ENCODE peak calls at places on chromosomes 11 and 22, in seven cellular contexts. W is neuronal stem cell, H is IMR-90, Y is H1, T is H9, Q is mesenchymal stem cell, J is trophoblast cell. E is an unnamed sample.

GRCh38 chr11:123797065-123797940 is 8.8 kb downstream of the OR6M1 start:
- DNase-seq in J (no peak), T (no peak), H (no peak), W (no peak), Q (no peak), Y (no peak), E (no peak)

GRCh38 chr11:67373916-67374570 is 645 bp upstream of the CLCF1 start:
- DNase-seq in Y (peak; percentile 78), W (peak; percentile 74), T (peak; percentile 85), Q (peak; percentile 96), H (peak; percentile 96), J (peak; percentile 96), E (peak; percentile 97)

GRCh38 chr22:38222797-38223119 is 21.0 kb downstream of the MAFF start:
- DNase-seq in T (no peak), H (no peak), Y (no peak), Q (no peak), W (no peak), J (no peak), E (no peak)

GRCh38 chr22:39908737-39909136 is 7.9 kb downstream of the GRAP2 start:
- DNase-seq in J (no peak), T (no peak), Q (peak; percentile 12), Y (no peak), W (no peak), H (peak; percentile 8), E (no peak)

GRCh38 chr11:97574976-97575665 is 1185.3 kb downstream of the JRKL start:
- DNase-seq in J (no peak), T (no peak), H (no peak), W (no peak), Y (no peak), Q (no peak), E (no peak)

GRCh38 chr11:77559686-77560425 is 29.9 kb upstream of the AQP11 start:
- DNase-seq in Y (no peak), T (no peak), H (peak; percentile 93), W (no peak), Q (peak; percentile 72), J (peak; percentile 43), E (no peak)

GRCh38 chr22:22579869-22580604 is 21.0 kb upstream of the PRAME start:
- DNase-seq in H (no peak), J (no peak), W (no peak), Q (no peak), Y (no peak), T (no peak), E (no peak)

GRCh38 chr11:72373163-72373562 is 61.2 kb downstream of the CLPB start:
- DNase-seq in Y (no peak), T (no peak), W (no peak), Q (peak; percentile 56), J (no peak), H (no peak), E (no peak)

GRCh38 chr11:73313652-73314051 is 5.6 kb downstream of the ARHGEF17 start:
- DNase-seq in Q (peak; percentile 32), T (no peak), J (no peak), Y (no peak), H (no peak), W (no peak), E (no peak)

DNA sequence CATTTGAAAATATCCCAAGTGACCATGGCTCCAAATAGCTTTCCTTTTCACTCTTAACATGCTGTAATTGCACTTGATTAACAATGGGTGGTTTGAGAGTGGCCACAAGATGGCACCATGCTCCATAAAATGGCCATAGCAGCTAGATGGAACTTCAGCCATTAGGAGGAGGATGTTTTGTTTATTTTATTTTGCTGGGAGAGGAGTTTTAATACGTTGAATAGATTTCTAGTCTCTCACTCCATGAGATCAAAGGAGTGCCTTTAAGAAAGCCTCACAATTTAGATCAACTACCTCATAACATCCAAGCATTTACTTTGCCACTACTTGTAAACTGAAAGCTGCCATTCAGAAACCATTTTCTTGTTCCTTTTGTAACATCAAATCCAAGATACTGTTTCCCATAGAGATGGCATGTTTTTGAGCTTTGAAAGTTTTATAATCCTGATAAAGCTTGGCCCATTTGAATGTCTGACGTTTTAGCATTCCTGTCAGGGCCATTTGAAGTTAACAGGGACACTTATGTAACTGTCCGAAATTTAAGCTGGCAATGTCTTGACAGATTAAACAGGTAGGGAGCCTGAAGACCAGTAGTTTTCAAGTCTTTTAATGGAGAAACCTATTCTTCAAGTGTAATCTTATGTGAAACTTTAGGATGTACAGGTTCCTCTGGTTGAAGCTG is 4.7 kb downstream of the FEN1 start:
- DNase-seq in W (peak; percentile 62), H (peak; percentile 88), Q (peak; percentile 90), Y (no peak), J (peak; percentile 76), T (peak; percentile 69), E (peak; percentile 86)
- H3K4me2 ChIP-seq in W (no peak overlapping the region), H (peak overlapping the region; percentile 39), Q (no peak overlapping the region), Y (no peak overlapping the region), J (no peak overlapping the region), T (no peak overlapping the region), E (no peak overlapping the region)

GRCh38 chr22:29157759-29158535 is 47.7 kb upstream of the EMID1 start:
- DNase-seq in W (no peak), J (no peak), T (no peak), Y (no peak), H (no peak), Q (no peak), E (peak; percentile 65)

GRCh38 chr22:29156507-29156906 is 49.2 kb upstream of the EMID1 start:
- DNase-seq in Y (peak; percentile 68), T (peak; percentile 72), W (no peak), J (no peak), H (peak; percentile 5), Q (peak; percentile 24), E (peak; percentile 67)

GRCh38 chr22:29154364-29155048 is 51.2 kb upstream of the EMID1 start:
- DNase-seq in W (peak; percentile 75), Q (peak; percentile 68), J (peak; percentile 62), Y (peak; percentile 95), T (peak; percentile 88), H (peak; percentile 51), E (peak; percentile 79)

GRCh38 chr22:29155966-29156365 is 49.7 kb upstream of the EMID1 start:
- DNase-seq in T (no peak), H (no peak), Y (no peak), W (no peak), Q (no peak), J (no peak), E (no peak)

DNA sequence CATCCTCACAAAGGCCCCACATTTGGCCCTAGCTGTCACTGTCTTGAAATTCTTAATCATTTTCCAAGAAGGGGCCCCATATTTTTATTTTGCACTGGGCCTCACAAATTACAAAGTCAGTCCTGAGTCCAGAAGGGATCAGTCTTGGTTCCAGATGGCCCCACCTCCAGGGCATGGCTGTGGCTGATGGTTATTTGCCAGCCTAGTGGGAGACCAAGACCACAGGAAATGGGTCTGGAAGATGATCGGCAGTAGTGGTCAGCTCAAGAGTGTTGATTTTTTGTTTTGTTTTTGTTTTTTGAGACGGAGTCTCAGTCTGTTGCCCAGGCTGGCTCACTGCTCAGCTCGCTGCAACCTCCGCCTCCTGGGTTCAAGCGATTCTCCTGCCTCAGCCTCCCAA is 47.1 kb upstream of the EMID1 start:
- DNase-seq in H (no peak), Q (no peak), Y (no peak), J (no peak), W (no peak), T (no peak), E (no peak)
- H3K23ac ChIP-seq in H (no peak overlapping the region), Q (no peak overlapping the region), Y (no peak overlapping the region), J (no peak overlapping the region), W (no peak overlapping the region), T (no peak overlapping the region), E (no peak overlapping the region)

GRCh38 chr11:35009941-35010337 is 93.5 kb downstream of the PDHX start:
- DNase-seq in W (no peak), T (no peak), H (no peak), J (no peak), Q (no peak), Y (no peak), E (no peak)
- H3K4me2 ChIP-seq in W (no peak overlapping the region), T (no peak overlapping the region), H (no peak overlapping the region), J (no peak overlapping the region), Q (no peak overlapping the region), Y (no peak overlapping the region), E (no peak overlapping the region)

GRCh38 chr22:41479671-41480396 is 10.9 kb downstream of the ACO2 start:
- DNase-seq in Q (peak; percentile 59), T (peak; percentile 47), Y (peak; percentile 61), H (peak; percentile 73), J (no peak), W (peak; percentile 83), E (peak; percentile 70)
- H3K23ac ChIP-seq in Q (no peak overlapping the region), T (no peak overlapping the region), Y (no peak overlapping the region), H (peak overlapping the region; percentile 46), J (no peak overlapping the region), W (no peak overlapping the region), E (no peak overlapping the region)

GRCh38 chr11:35945137-35945518 is 1.3 kb downstream of the LDLRAD3 start:
- DNase-seq in H (no peak), W (no peak), Q (no peak), Y (no peak), J (no peak), T (no peak), E (no peak)
- H3K4me2 ChIP-seq in H (peak overlapping the region; percentile 98), W (peak overlapping the region; percentile 82), Q (peak overlapping the region; percentile 95), Y (peak overlapping the region; percentile 98), J (peak overlapping the region; percentile 73), T (peak overlapping the region; percentile 77), E (peak overlapping the region; percentile 64)

GRCh38 chr22:25407859-25408229 is 156.6 kb upstream of the GRK3 start:
- DNase-seq in T (no peak), Y (no peak), H (no peak), W (no peak), Q (no peak), J (no peak), E (no peak)

GRCh38 chr22:25405854-25406509 is 158.5 kb upstream of the GRK3 start:
- DNase-seq in Q (no peak), W (no peak), Y (no peak), T (no peak), J (no peak), H (no peak), E (no peak)

GRCh38 chr22:25407226-25407858 is 157.1 kb upstream of the GRK3 start:
- DNase-seq in Y (no peak), J (peak; percentile 81), T (no peak), H (no peak), Q (no peak), W (no peak), E (no peak)

GRCh38 chr22:25404923-25405853 is 159.3 kb upstream of the GRK3 start:
- DNase-seq in H (peak; percentile 73), Y (no peak), J (peak; percentile 35), T (no peak), W (no peak), Q (peak; percentile 76), E (no peak)

DNA sequence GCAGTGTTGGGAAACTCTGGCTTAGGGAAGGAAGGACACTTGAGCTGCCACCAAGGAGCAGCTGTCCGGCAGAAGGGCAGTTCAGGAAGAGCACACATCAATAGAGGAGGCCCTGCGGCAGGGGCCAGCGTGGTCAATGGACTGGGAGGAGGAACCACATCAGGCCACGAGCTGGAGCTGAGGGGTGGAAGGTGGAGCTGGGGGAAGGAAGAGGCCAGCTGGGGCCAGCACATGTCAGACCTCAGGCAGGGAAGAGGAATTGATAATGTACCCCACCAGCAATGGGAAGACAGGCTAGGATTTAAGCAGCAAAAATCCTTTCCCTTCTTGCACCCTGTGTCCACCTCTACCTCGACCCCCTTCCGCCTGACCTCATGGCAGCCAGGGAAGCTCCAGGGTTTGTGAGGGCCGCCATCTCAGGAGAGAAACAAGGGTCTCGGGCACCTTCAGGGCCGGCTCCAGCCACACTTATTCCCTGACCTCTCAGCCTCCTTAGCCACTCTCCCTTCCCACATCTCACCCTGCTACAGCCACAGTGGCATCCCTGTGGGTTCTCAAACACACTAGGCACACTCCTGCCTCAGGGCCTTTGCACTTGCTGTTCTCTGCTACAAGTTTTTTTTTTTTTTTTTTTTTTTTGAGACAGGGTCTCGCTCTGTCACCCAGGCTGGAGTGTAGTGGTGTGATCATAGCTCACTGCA is 157.8 kb upstream of the GRK3 start:
- DNase-seq in T (no peak), J (peak; percentile 13), Y (no peak), H (no peak), W (no peak), Q (peak; percentile 25), E (no peak)
- H3K23ac ChIP-seq in T (no peak overlapping the region), J (no peak overlapping the region), Y (no peak overlapping the region), H (no peak overlapping the region), W (no peak overlapping the region), Q (no peak overlapping the region), E (no peak overlapping the region)

E was measured in mesendoderm.